ENCODE peak calls at places on chromosomes 3 and 15, in six cellular contexts. R is A549, M is GM23248, A is body of pancreas, H is cardiac muscle cell, E is endothelial cell of umbilical vein. N is an unnamed sample.

GRCh38 chr15:90035095-90035834 is 34.1 kb downstream of the ZNF710 start:
- DNase-seq in A (peak; percentile 76), R (peak; percentile 59), M (no peak), H (peak; percentile 74), E (peak; percentile 66), N (no peak)

GRCh38 chr15:40436116-40436891 is 4.4 kb upstream of the BAHD1 start:
- DNase-seq in R (no peak), H (no peak), E (no peak), A (peak; percentile 16), M (peak; percentile 48), N (peak; percentile 44)

GRCh38 chr3:64861684-64862083 is 173.9 kb upstream of the ADAMTS9 start:
- DNase-seq in A (no peak), M (no peak), E (no peak), R (no peak), H (peak; percentile 27), N (no peak)

GRCh38 chr3:30227571-30228301 is 378.7 kb upstream of the TGFBR2 start:
- DNase-seq in A (no peak), M (peak; percentile 89), H (peak; percentile 96), R (peak; percentile 25), E (peak; percentile 90), N (no peak)

GRCh38 chr3:13141991-13142412 is 68.8 kb upstream of the IQSEC1 start:
- DNase-seq in H (peak; percentile 54), R (no peak), E (no peak), M (peak; percentile 49), A (no peak), N (peak; percentile 72)

GRCh38 chr15:61518191-61518950 is 289.3 kb upstream of the RORA start:
- DNase-seq in E (no peak), A (no peak), M (no peak), R (no peak), H (no peak), N (no peak)

GRCh38 chr3:195909645-195910498 is 1.5 kb upstream of the TNK2 start:
- DNase-seq in A (peak; percentile 85), E (peak; percentile 73), M (peak; percentile 80), H (peak; percentile 86), R (peak; percentile 82), N (peak; percentile 98)

GRCh38 chr3:2211568-2211967 is 112.9 kb downstream of the CNTN4 start:
- DNase-seq in M (no peak), H (no peak), A (no peak), R (no peak), E (no peak), N (no peak)

GRCh38 chr3:188807002-188807401 is 364.8 kb upstream of the TPRG1 start:
- DNase-seq in E (peak; percentile 27), A (no peak), R (no peak), M (peak; percentile 51), H (peak; percentile 29), N (no peak)

GRCh38 chr3:24220859-24221657 is 273.6 kb downstream of the THRB start:
- DNase-seq in A (peak; percentile 17), E (peak; percentile 79), M (peak; percentile 97), R (peak; percentile 12), H (peak; percentile 90), N (no peak)

GRCh38 chr3:151067158-151067557 is 18.3 kb upstream of the MED12L start:
- DNase-seq in H (peak; percentile 15), E (no peak), M (no peak), A (no peak), R (no peak), N (peak; percentile 76)

DNA sequence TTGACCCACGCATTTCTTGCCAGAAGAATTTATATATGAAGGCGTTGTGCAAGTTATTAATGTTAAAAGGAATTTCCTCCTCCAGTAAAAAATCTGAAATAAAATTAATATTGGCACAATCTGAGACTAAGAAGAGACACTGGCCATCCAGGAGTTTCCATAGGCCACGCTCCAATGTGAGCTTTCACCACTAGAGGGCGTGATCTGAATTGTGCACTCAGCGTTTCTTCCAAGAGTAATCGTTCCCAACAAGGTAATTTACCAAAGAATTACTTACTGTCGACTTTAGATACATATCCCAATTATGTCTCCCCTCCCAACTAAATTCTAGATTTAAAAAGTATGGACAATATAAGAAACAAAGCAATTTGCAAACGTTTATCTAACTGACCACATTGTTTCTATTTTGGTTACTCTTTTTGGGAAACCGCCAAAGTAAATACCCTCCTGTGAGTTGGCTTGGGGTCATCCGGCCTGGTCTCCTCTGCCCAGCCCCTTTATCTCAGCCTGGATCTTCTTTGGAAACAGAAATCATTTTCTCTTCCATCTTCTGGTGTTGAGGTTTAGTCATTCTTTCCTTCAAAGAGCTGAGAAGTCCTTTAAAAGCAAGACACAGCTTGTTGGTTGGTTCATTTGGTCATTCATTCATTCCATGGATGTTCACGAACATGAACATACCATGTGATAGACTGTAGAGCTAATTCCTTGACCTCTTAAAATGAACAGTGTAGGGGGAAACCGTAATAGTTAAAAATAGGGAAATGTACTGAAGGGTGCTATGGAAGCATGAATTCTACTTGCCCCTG is 26.2 kb downstream of the POLR2M start:
- DNase-seq in E (peak; percentile 79), A (peak; percentile 63), R (peak; percentile 46), M (peak; percentile 69), H (peak; percentile 74), N (peak; percentile 76)
- H3K27ac ChIP-seq in E (no peak overlapping the region), A (no peak overlapping the region), R (no peak overlapping the region), M (no peak overlapping the region), H (no peak overlapping the region), N (no peak overlapping the region)

GRCh38 chr3:159451482-159451881 is 537.2 kb upstream of the IL12A start:
- DNase-seq in E (no peak), A (no peak), R (no peak), M (peak; percentile 9), H (no peak), N (no peak)
- H3K27ac ChIP-seq in E (no peak overlapping the region), A (no peak overlapping the region), R (no peak overlapping the region), M (no peak overlapping the region), H (no peak overlapping the region), N (no peak overlapping the region)

GRCh38 chr3:149618151-149619123 is 39.4 kb downstream of the WWTR1 start:
- DNase-seq in M (no peak), H (peak; percentile 77), E (peak; percentile 93), A (no peak), R (no peak), N (no peak)
- H3K27ac ChIP-seq in M (peak overlapping the region; percentile 97), H (peak overlapping the region; percentile 84), E (peak overlapping the region; percentile 99), A (peak overlapping the region; percentile 23), R (peak overlapping the region; percentile 40), N (no peak overlapping the region)

GRCh38 chr15:76338555-76339301 is 2.2 kb downstream of the ISL2 start:
- DNase-seq in A (no peak), E (no peak), M (no peak), R (no peak), H (no peak), N (no peak)
- H3K27ac ChIP-seq in A (no peak overlapping the region), E (no peak overlapping the region), M (no peak overlapping the region), R (no peak overlapping the region), H (no peak overlapping the region), N (no peak overlapping the region)

DNA sequence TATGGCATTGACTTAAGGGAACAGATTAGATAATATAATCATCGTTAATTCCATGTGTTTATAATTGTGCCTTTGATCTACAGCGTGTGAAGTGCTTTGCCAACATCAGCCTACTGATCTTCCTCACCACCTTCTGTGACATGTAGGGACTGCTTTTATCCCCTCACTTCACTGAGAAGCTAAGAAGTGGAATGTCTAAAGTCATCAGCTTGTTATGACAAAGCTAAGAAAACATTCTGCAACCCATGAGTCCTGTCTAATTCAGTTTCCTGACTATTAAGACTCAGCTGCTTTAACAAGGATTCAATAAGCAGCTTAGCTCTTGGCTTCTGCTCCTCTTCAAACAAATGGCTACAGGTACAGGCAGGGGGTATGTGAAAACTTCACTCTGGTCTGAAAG is 106.0 kb downstream of the MYH15 start:
- DNase-seq in A (no peak), H (no peak), R (no peak), M (peak; percentile 28), E (no peak), N (no peak)
- H3K27ac ChIP-seq in A (no peak overlapping the region), H (no peak overlapping the region), R (no peak overlapping the region), M (no peak overlapping the region), E (no peak overlapping the region), N (no peak overlapping the region)

GRCh38 chr15:78880828-78881227 is 8.1 kb downstream of the MORF4L1 start:
- DNase-seq in A (no peak), R (no peak), M (peak; percentile 37), H (peak; percentile 17), E (no peak), N (no peak)
- H3K27ac ChIP-seq in A (no peak overlapping the region), R (no peak overlapping the region), M (peak overlapping the region; percentile 63), H (no peak overlapping the region), E (no peak overlapping the region), N (no peak overlapping the region)

DNA sequence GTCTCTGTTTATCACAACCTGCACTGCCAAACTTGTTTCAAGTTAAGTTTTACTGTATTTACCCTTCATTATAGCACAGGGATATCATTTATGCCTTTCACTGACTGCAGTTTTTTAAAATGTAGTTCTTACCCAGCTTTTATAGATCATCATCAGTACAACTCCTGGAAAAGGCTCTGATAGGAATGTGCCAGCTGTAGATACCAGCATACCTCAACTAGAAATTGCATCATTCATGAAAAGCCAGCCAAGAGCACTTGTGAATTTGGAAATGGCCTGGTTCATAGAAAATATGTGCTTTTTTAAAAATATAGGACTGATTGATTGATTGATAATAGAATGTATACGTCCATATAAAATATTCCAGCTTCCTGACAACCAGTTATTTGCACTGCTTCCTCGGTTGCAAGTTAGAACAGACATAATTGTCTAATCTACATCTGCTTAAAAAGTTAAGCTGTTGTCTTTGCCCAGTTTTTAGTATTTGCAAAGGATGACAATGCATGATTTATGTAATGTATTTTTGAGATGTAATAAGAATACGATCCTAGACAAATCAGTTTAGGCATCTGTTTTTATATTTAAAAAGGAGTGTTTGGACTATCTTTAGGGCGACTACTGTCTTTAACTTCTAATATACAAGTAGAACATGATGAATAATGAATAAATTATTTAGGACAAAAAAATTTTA is 58.5 kb downstream of the DCUN1D1 start:
- DNase-seq in A (no peak), R (no peak), H (peak; percentile 59), E (no peak), M (peak; percentile 33), N (no peak)
- H3K27ac ChIP-seq in A (no peak overlapping the region), R (no peak overlapping the region), H (no peak overlapping the region), E (no peak overlapping the region), M (no peak overlapping the region), N (no peak overlapping the region)

DNA sequence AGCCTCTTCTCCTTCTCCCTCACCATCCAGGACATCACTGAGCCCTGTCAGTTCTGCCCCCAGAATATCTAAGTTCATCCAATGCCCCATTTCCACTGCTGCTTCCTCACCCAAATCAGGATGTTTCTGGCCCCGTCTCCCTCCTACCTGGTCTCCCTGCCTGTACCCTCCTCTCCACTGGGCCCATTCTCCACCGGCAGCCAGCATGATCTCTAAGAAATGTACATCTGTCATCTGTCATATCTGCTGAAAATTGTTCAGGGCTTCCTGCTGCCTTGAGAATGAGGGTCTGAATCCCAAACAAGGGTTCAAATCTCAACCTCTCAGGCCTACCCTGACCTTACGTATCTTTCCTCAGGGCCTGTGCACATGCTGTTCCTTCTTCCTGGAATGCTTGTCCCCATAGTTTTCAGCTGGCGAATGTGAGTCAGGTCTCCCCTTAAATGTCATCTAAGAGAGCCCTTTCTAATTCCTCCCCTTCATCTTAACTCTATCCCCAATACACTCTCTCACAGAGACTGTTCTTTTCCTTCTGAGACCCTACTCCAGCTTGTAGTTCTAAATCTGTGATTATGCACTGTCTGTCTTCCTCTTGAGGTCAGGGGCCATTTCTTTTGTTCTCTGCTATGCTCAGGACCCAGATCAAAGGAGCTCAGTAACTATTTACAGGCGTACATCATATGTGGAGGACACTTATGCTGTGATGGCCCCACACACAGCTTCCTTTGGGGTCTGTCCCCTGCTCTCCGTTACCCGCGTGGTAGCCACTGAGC is 40.8 kb downstream of the SMAD3 start:
- DNase-seq in H (no peak), E (peak; percentile 60), R (no peak), M (no peak), A (no peak), N (no peak)
- H3K27ac ChIP-seq in H (peak overlapping the region; percentile 14), E (peak overlapping the region; percentile 95), R (peak overlapping the region; percentile 93), M (peak overlapping the region; percentile 95), A (peak overlapping the region; percentile 90), N (no peak overlapping the region)

GRCh38 chr15:77068633-77069032 is 2.3 kb downstream of the TSPAN3 start:
- DNase-seq in H (no peak), E (no peak), A (no peak), M (no peak), R (no peak), N (no peak)
- H3K27ac ChIP-seq in H (no peak overlapping the region), E (no peak overlapping the region), A (peak overlapping the region; percentile 86), M (no peak overlapping the region), R (no peak overlapping the region), N (peak overlapping the region; percentile 75)